ENCODE peak calls at places on chromosomes 4 and X, in ten cellular contexts. S is activated naive CD8-positive, alpha-beta T cell treated with anti-CD3 and anti-CD28 coated beads, Interleukin-2, amount 50 U/mL, for 24 hours; M is MG63; N is fibroblast of lung; J is AG09319; H is CD8-positive, alpha-beta memory T cell; U is GM13976; O is mesenchymal stem cell; I is HT-29; T is upper lobe of left lung. P is an unnamed sample.

GRCh38 chr4:79666875-79667274 is 258.8 kb upstream of the GK2 start:
- DNase-seq in S (no peak), M (no peak), N (no peak), J (no peak), H (no peak), U (no peak), O (no peak), I (no peak), T (no peak), P (no peak)

GRCh38 chr4:6999172-7000086 is 43.7 kb upstream of the TADA2B start:
- DNase-seq in S (no peak), M (no peak), N (no peak), J (no peak), H (no peak), U (no peak), O (no peak), I (peak; percentile 38), T (no peak), P (no peak)

GRCh38 chrX:108582151-108582550 is 142.5 kb downstream of the COL4A5 start:
- DNase-seq in S (no peak), M (no peak), N (no peak), J (no peak), H (no peak), U (no peak), O (no peak), I (no peak), T (no peak), P (no peak)

GRCh38 chr4:86895692-86896488 is 3.7 kb upstream of the C4orf36 start:
- DNase-seq in S (no peak), M (no peak), N (peak; percentile 81), J (no peak), H (peak; percentile 25), U (peak; percentile 69), O (peak; percentile 78), I (peak; percentile 83), T (no peak), P (peak; percentile 80)

GRCh38 chr4:111506706-111507105 is 638.5 kb upstream of the FAM241A start:
- DNase-seq in S (no peak), M (peak; percentile 33), N (peak; percentile 57), J (peak; percentile 22), H (no peak), U (no peak), O (no peak), I (no peak), T (no peak), P (peak; percentile 19)

GRCh38 chr4:128793859-128794667 is 15.4 kb upstream of the JADE1 start:
- DNase-seq in S (no peak), M (no peak), N (peak; percentile 71), J (no peak), H (no peak), U (no peak), O (peak; percentile 47), I (no peak), T (no peak), P (peak; percentile 68)

GRCh38 chr4:102114118-102114630 is 231.1 kb downstream of the SLC39A8 start:
- DNase-seq in S (no peak), M (no peak), N (no peak), J (no peak), H (no peak), U (no peak), O (no peak), I (no peak), T (no peak), P (no peak)

GRCh38 chr4:8916251-8916913 is 44.7 kb upstream of the HMX1 start:
- DNase-seq in S (no peak), M (no peak), N (no peak), J (no peak), H (no peak), U (peak; percentile 18), O (no peak), I (no peak), T (no peak), P (no peak)

GRCh38 chr4:143411527-143412480 is 75.1 kb downstream of the GAB1 start:
- DNase-seq in S (no peak), M (no peak), N (peak; percentile 51), J (no peak), H (no peak), U (no peak), O (peak; percentile 47), I (no peak), T (no peak), P (no peak)

GRCh38 chrX:132900631-132901030 is 57.8 kb downstream of the HS6ST2 start:
- DNase-seq in S (no peak), M (no peak), N (peak; percentile 33), J (no peak), H (no peak), U (no peak), O (no peak), I (no peak), T (no peak), P (no peak)

GRCh38 chr4:41394362-41394960 is 137.7 kb downstream of the UCHL1 start:
- DNase-seq in S (no peak), M (no peak), N (no peak), J (no peak), H (no peak), U (no peak), O (no peak), I (no peak), T (no peak), P (no peak)

GRCh38 chr4:174154455-174154854 is 129.0 kb downstream of the FBXO8 start:
- DNase-seq in S (no peak), M (peak; percentile 46), N (peak; percentile 84), J (peak; percentile 3), H (no peak), U (no peak), O (peak; percentile 85), I (peak; percentile 1), T (no peak), P (peak; percentile 94)

GRCh38 chr4:152991361-152991760 is 55.2 kb downstream of the FHDC1 start:
- DNase-seq in S (no peak), M (no peak), N (no peak), J (no peak), H (no peak), U (no peak), O (no peak), I (no peak), T (no peak), P (no peak)

GRCh38 chr4:108081251-108081650 is 87.5 kb downstream of the LEF1 start:
- DNase-seq in S (no peak), M (no peak), N (no peak), J (no peak), H (peak; percentile 58), U (no peak), O (no peak), I (no peak), T (peak; percentile 68), P (no peak)

GRCh38 chrX:155028749-155029360 is 2.2 kb downstream of the FUNDC2 start:
- DNase-seq in S (no peak), M (no peak), N (peak; percentile 11), J (no peak), H (no peak), U (no peak), O (peak; percentile 73), I (no peak), T (no peak), P (peak; percentile 26)

GRCh38 chr4:40183615-40184411 is 13.0 kb upstream of the RHOH start:
- DNase-seq in S (no peak), M (no peak), N (no peak), J (no peak), H (no peak), U (peak; percentile 61), O (no peak), I (no peak), T (no peak), P (peak; percentile 11)

GRCh38 chr4:109912706-109913621 is at the start of gene EGF:
- DNase-seq in S (no peak), M (peak; percentile 18), N (peak; percentile 25), J (no peak), H (no peak), U (no peak), O (peak; percentile 73), I (peak; percentile 12), T (no peak), P (peak; percentile 26)

GRCh38 chr4:113476800-113477199 is 284.7 kb downstream of the CAMK2D start:
- DNase-seq in S (peak; percentile 30), M (peak; percentile 3), N (peak; percentile 32), J (no peak), H (no peak), U (no peak), O (no peak), I (peak; percentile 25), T (no peak), P (no peak)

GRCh38 chr4:1976416-1977352 is 32.1 kb downstream of the NELFA start:
- DNase-seq in S (no peak), M (no peak), N (no peak), J (no peak), H (no peak), U (no peak), O (no peak), I (no peak), T (no peak), P (no peak)

GRCh38 chr4:157265281-157265680 is 44.8 kb downstream of the GRIA2 start:
- DNase-seq in S (no peak), M (no peak), N (peak; percentile 10), J (no peak), H (no peak), U (no peak), O (no peak), I (no peak), T (no peak), P (peak; percentile 20)

GRCh38 chr4:146273204-146273901 is 59.0 kb downstream of the REELD1 start:
- DNase-seq in S (no peak), M (no peak), N (no peak), J (no peak), H (no peak), U (peak; percentile 10), O (no peak), I (no peak), T (no peak), P (no peak)

GRCh38 chrX:65630771-65631170 is 36.7 kb upstream of the MSN start:
- DNase-seq in S (no peak), M (no peak), N (no peak), J (no peak), H (no peak), U (no peak), O (no peak), I (no peak), T (no peak), P (no peak)

GRCh38 chrX:24245201-24245600 is 68.7 kb downstream of the SUPT20HL2 start:
- DNase-seq in S (no peak), M (peak; percentile 71), N (peak; percentile 47), J (peak; percentile 52), H (no peak), U (no peak), O (peak; percentile 69), I (no peak), T (no peak), P (peak; percentile 82)

GRCh38 chr4:5798946-5799345 is 87.9 kb downstream of the EVC start:
- DNase-seq in S (no peak), M (no peak), N (no peak), J (no peak), H (no peak), U (no peak), O (no peak), I (no peak), T (no peak), P (no peak)

GRCh38 chr4:2732526-2732925 is 23.6 kb downstream of the TNIP2 start:
- DNase-seq in S (no peak), M (no peak), N (no peak), J (no peak), H (no peak), U (no peak), O (no peak), I (no peak), T (no peak), P (no peak)

GRCh38 chrX:45806410-45807121 is 605.9 kb upstream of the DIPK2B start:
- DNase-seq in S (no peak), M (peak; percentile 57), N (peak; percentile 95), J (peak; percentile 75), H (peak; percentile 75), U (peak; percentile 25), O (peak; percentile 94), I (no peak), T (no peak), P (peak; percentile 95)

P was measured in fibroblast of villous mesenchyme.